ENCODE peak calls at places on chromosome 4, in four cellular contexts. G, O, J and N are unnamed samples. For H3K36me3 and H3K4me1, the result is how much of the 10 kb centered on the place peaks cover.

GRCh38 chr4:120801171-120801758 is 121.3 kb downstream of the PRDM5 start:
- DNase-seq in J (no peak), G (no peak), O (no peak), N (no peak)

GRCh38 chr4:27684501-27685077 is 823.9 kb downstream of the STIM2 start:
- DNase-seq in O (peak), J (peak), G (peak), N (peak)

GRCh38 chr4:39758176-39758575 is 60.2 kb downstream of the UBE2K start:
- DNase-seq in O (no peak), J (no peak), G (no peak), N (no peak)

GRCh38 chr4:162645381-162645780 is 481.6 kb upstream of the FSTL5 start:
- DNase-seq in G (no peak), O (no peak), J (no peak), N (no peak)

GRCh38 chr4:21641696-21642095 is 306.9 kb downstream of the KCNIP4 start:
- DNase-seq in G (no peak), O (no peak), J (no peak), N (no peak)

GRCh38 chr4:174523003-174523693 is 860 bp upstream of the HPGD start:
- DNase-seq in O (no peak), J (peak), G (no peak), N (no peak)

GRCh38 chr4:18882468-18882867 is 860.9 kb upstream of the LCORL start:
- DNase-seq in J (no peak), G (no peak), O (no peak), N (peak)

GRCh38 chr4:84492737-84493091 is 6.4 kb downstream of the NKX6-1 start:
- DNase-seq in G (no peak), O (no peak), J (no peak), N (no peak)

GRCh38 chr4:108590776-108591175 is 29.6 kb upstream of the RPL34 start:
- DNase-seq in J (no peak), O (no peak), G (no peak), N (no peak)

GRCh38 chr4:38020386-38020785 is 60.2 kb downstream of the PTTG2 start:
- DNase-seq in O (no peak), J (no peak), G (no peak), N (no peak)

GRCh38 chr4:176638992-176639391 is 153.7 kb downstream of the VEGFC start:
- DNase-seq in J (no peak), O (no peak), G (no peak), N (no peak)

GRCh38 chr4:168440442-168441264 is 39.6 kb downstream of the DDX60L start:
- DNase-seq in O (no peak), G (no peak), J (no peak), N (peak)

GRCh38 chr4:140151700-140152014 is 2.3 kb downstream of the MAML3 start:
- DNase-seq in G (peak), J (peak), O (peak), N (peak)

GRCh38 chr4:40307627-40308497 is 27.3 kb upstream of the CHRNA9 start:
- DNase-seq in O (no peak), J (peak), G (no peak), N (no peak)

GRCh38 chr4:157217708-157218107 is 2.8 kb upstream of the GRIA2 start:
- DNase-seq in O (no peak), J (no peak), G (no peak), N (peak)

DNA sequence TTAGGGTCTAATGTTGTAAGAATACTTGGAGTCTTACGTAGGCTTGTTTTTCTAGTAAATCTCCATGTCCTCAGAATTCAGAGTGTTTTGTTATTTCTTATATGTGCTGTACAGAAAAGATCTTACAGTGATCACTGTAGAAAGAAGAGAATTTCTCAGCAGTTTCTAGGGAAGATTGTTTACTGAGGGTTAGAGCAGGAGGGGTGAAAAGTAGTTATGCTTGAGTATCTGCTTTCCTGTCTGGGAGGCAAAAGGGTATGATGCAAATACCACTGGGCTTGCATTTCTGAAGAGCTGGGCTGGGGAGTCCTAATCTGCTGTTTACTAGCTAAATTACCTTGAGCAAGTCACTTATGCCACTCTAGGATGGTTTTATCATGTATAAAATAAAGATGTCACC is 78.2 kb downstream of the BEND4 start:
- DNase-seq in O (no peak), J (no peak), G (no peak), N (no peak)
- H3K36me3 ChIP-seq in O (under half), J (under half), G (under half), N (under half)

GRCh38 chr4:98609946-98610345 is 48.5 kb downstream of the TSPAN5 start:
- DNase-seq in G (no peak), O (no peak), J (no peak), N (no peak)
- H3K4me1 ChIP-seq in G (under half), O (under half), J (under half), N (under half)

DNA sequence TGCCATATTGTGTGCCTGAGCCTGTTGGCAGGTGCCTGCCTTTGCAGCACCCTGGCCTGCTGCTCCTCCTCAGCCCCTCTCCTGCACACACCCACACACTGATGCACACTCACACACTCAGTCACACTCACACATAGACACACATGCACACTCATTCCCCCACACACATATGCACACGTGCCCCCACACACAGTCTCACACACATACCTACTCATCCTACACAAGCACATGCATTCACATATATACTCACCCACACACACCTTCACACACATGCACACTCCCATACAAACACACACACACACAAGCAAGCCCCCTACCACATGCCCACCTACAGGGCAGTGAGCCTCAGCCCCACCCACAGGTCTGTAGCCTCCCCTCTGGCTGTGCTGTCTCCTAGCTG is 245.0 kb downstream of the EVC2 start:
- DNase-seq in J (no peak), G (no peak), O (no peak), N (no peak)
- H3K36me3 ChIP-seq in J (under half), G (under half), O (under half), N (under half)

DNA sequence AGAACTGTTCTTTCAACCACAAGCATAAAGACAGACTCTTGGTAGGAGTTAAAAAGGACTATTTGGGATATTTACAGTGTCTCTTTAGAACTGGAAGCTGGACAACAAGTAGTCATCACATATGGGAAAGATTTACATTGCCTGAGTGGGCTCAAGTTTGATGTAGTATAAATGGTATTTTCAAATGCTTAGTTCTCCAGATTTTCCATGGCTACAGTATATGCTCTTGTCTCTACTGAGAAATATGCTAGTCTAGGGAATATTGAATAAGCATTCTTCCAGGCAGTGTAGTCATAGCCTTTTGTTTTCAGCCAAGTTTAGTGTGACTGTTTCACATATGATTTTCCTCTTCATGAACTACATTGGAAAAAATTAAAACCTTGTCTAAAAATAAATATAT is 315.6 kb downstream of the ARHGAP24 start:
- DNase-seq in J (no peak), O (no peak), G (no peak), N (no peak)
- H3K4me1 ChIP-seq in J (under half), O (under half), G (under half), N (under half)